ENCODE peak calls at places on chromosomes 13 and 19, in seven cellular contexts. M, S, O, Z, Y, C and A are unnamed samples.

GRCh38 chr19:9308091-9308490 is 1.5 kb downstream of the ZNF699 start:
- DNase-seq in M (no peak), S (no peak), O (no peak), Z (no peak), Y (no peak), C (no peak), A (no peak)

GRCh38 chr19:3115411-3115810 is 20.4 kb upstream of the GNA15 start:
- DNase-seq in M (no peak), S (no peak), O (no peak), Z (no peak), Y (no peak), C (no peak), A (peak; percentile 14)

GRCh38 chr13:114115796-114116195 is 16.6 kb downstream of the RASA3 start:
- DNase-seq in M (no peak), S (no peak), O (peak; percentile 3), Z (peak; percentile 44), Y (no peak), C (peak; percentile 0), A (peak; percentile 19)

GRCh38 chr19:11251217-11251616 is 11.1 kb downstream of the DOCK6 start:
- DNase-seq in M (no peak), S (no peak), O (no peak), Z (no peak), Y (no peak), C (no peak), A (no peak)

GRCh38 chr13:112997188-112998135 is 28.4 kb downstream of the MCF2L start:
- DNase-seq in M (no peak), S (no peak), O (no peak), Z (no peak), Y (no peak), C (no peak), A (no peak)

GRCh38 chr13:47484564-47484963 is 516.5 kb downstream of the SUCLA2 start:
- DNase-seq in M (no peak), S (peak; percentile 85), O (no peak), Z (no peak), Y (no peak), C (no peak), A (no peak)

GRCh38 chr13:42549555-42549941 is 24.4 kb upstream of the TNFSF11 start:
- DNase-seq in M (no peak), S (no peak), O (no peak), Z (no peak), Y (no peak), C (no peak), A (no peak)

GRCh38 chr13:52969373-52969772 is 59.2 kb upstream of the OLFM4 start:
- DNase-seq in M (no peak), S (no peak), O (no peak), Z (no peak), Y (no peak), C (no peak), A (no peak)

GRCh38 chr19:6232567-6232966 is 47.2 kb downstream of the MLLT1 start:
- DNase-seq in M (no peak), S (peak; percentile 95), O (no peak), Z (no peak), Y (no peak), C (no peak), A (peak; percentile 21)

GRCh38 chr19:4910594-4911273 is 1.4 kb downstream of the UHRF1 start:
- DNase-seq in M (peak; percentile 58), S (peak; percentile 85), O (no peak), Z (no peak), Y (no peak), C (no peak), A (no peak)

GRCh38 chr13:100734194-100734720 is 59.7 kb upstream of the TMTC4 start:
- DNase-seq in M (no peak), S (no peak), O (no peak), Z (no peak), Y (no peak), C (no peak), A (no peak)

GRCh38 chr13:78241278-78241919 is 322.8 kb upstream of the EDNRB start:
- DNase-seq in M (peak; percentile 41), S (peak; percentile 35), O (no peak), Z (no peak), Y (peak; percentile 84), C (no peak), A (peak; percentile 18)

GRCh38 chr13:113653264-113654174 is 4.5 kb downstream of the ATP4B start:
- DNase-seq in M (no peak), S (no peak), O (no peak), Z (peak; percentile 26), Y (no peak), C (no peak), A (no peak)

GRCh38 chr13:29934531-29935308 is 84.3 kb upstream of the UBL3 start:
- DNase-seq in M (no peak), S (no peak), O (no peak), Z (no peak), Y (no peak), C (no peak), A (peak; percentile 52)

GRCh38 chr13:51324714-51325440 is 14.6 kb upstream of the SERPINE3 start:
- DNase-seq in M (no peak), S (no peak), O (no peak), Z (no peak), Y (peak; percentile 76), C (no peak), A (no peak)

GRCh38 chr19:41426952-41427646 is at the start of gene B3GNT8:
- DNase-seq in M (no peak), S (peak; percentile 75), O (no peak), Z (peak; percentile 92), Y (peak; percentile 92), C (peak; percentile 30), A (peak; percentile 87)

GRCh38 chr19:1847684-1848398 is 442 bp downstream of the REXO1 start:
- DNase-seq in M (peak; percentile 33), S (peak; percentile 59), O (no peak), Z (no peak), Y (peak; percentile 76), C (no peak), A (peak; percentile 69)

GRCh38 chr19:52270266-52270885 is 989 bp downstream of the ZNF766 start:
- DNase-seq in M (no peak), S (peak; percentile 36), O (no peak), Z (no peak), Y (peak; percentile 35), C (no peak), A (peak; percentile 27)

GRCh38 chr19:4636151-4636717 is 3.1 kb upstream of the TNFAIP8L1 start:
- DNase-seq in M (peak; percentile 79), S (peak; percentile 59), O (peak; percentile 76), Z (peak; percentile 75), Y (peak; percentile 79), C (peak; percentile 75), A (peak; percentile 77)

GRCh38 chr13:38753878-38754277 is 67.0 kb downstream of the FREM2 start:
- DNase-seq in M (no peak), S (no peak), O (no peak), Z (no peak), Y (peak; percentile 53), C (no peak), A (no peak)

GRCh38 chr13:38872693-38873092 is 117.9 kb downstream of the STOML3 start:
- DNase-seq in M (peak; percentile 40), S (peak; percentile 25), O (no peak), Z (no peak), Y (peak; percentile 83), C (peak; percentile 5), A (peak; percentile 23)

GRCh38 chr13:102045713-102046112 is 356.1 kb downstream of the FGF14 start:
- DNase-seq in M (no peak), S (no peak), O (no peak), Z (no peak), Y (peak; percentile 3), C (no peak), A (no peak)

GRCh38 chr13:30983431-30983830 is 51.0 kb downstream of the TEX26 start:
- DNase-seq in M (no peak), S (no peak), O (no peak), Z (no peak), Y (peak; percentile 36), C (no peak), A (no peak)